ENCODE peak calls at places on chromosomes 1 and 21, in four cellular contexts. P is nephron progenitor cell; H is hepatic stellate cell; B is stimulated activated CD8-positive, alpha-beta memory T cell treated with anti-CD3 and anti-CD28 coated beads, Interleukin-7, amount 100 ng/mL, for 1 hour. U is an unnamed sample.

GRCh38 chr1:43274125-43274803 is 4.5 kb downstream of the TMEM125 start:
- DNase-seq in P (no peak), H (peak), B (no peak), U (no peak)

GRCh38 chr1:153638261-153638660 is 4.4 kb downstream of the CHTOP start:
- DNase-seq in P (no peak), H (no peak), B (no peak), U (no peak)

GRCh38 chr21:31604591-31605190 is 54.8 kb upstream of the SOD1 start:
- DNase-seq in P (peak), H (peak), B (peak), U (peak)

GRCh38 chr1:20994176-20994575 is 182.5 kb downstream of the EIF4G3 start:
- DNase-seq in P (no peak), H (no peak), B (no peak), U (no peak)

GRCh38 chr21:33418686-33419085 is 15.5 kb downstream of the IFNGR2 start:
- DNase-seq in P (no peak), H (no peak), B (no peak), U (no peak)

GRCh38 chr1:111176678-111177077 is 23.8 kb downstream of the DENND2D start:
- DNase-seq in P (no peak), H (no peak), B (no peak), U (no peak)

GRCh38 chr1:233627823-233628222 is 13.9 kb downstream of the KCNK1 start:
- DNase-seq in P (no peak), H (no peak), B (no peak), U (no peak)

GRCh38 chr1:24970399-24970753 is 40.3 kb upstream of the RUNX3 start:
- DNase-seq in P (peak), H (no peak), B (no peak), U (no peak)

GRCh38 chr21:28742527-28742926 is 250.2 kb downstream of the LTN1 start:
- DNase-seq in P (no peak), H (peak), B (no peak), U (no peak)

GRCh38 chr1:3000214-3000613 is 21.1 kb upstream of the ACTRT2 start:
- DNase-seq in P (no peak), H (no peak), B (no peak), U (no peak)

GRCh38 chr1:201140235-201140940 is 13.4 kb upstream of the ASCL5 start:
- DNase-seq in P (no peak), H (no peak), B (no peak), U (no peak)

GRCh38 chr1:202088216-202088615 is 34.5 kb upstream of the GPR37L1 start:
- DNase-seq in P (no peak), H (no peak), B (no peak), U (no peak)

GRCh38 chr1:193104906-193105820 is at the start of gene GLRX2:
- DNase-seq in P (peak), H (peak), B (peak), U (peak)

GRCh38 chr1:193462629-193463320 is 276.4 kb upstream of the B3GALT2 start:
- DNase-seq in P (no peak), H (no peak), B (no peak), U (peak)

GRCh38 chr1:213138892-213139291 is 87.9 kb downstream of the RPS6KC1 start:
- DNase-seq in P (no peak), H (no peak), B (no peak), U (no peak)

GRCh38 chr1:54331091-54331772 is 75.0 kb downstream of the SSBP3 start:
- DNase-seq in P (no peak), H (no peak), B (no peak), U (no peak)

GRCh38 chr1:55572878-55573734 is 357.9 kb upstream of the USP24 start:
- DNase-seq in P (no peak), H (peak), B (no peak), U (no peak)

GRCh38 chr1:6962390-6962955 is 177.2 kb downstream of the CAMTA1 start:
- DNase-seq in P (peak), H (no peak), B (no peak), U (no peak)

GRCh38 chr1:108533351-108534083 is 26.4 kb upstream of the EEIG2 start:
- DNase-seq in P (no peak), H (no peak), B (no peak), U (no peak)

GRCh38 chr1:33360367-33360766 is 39.5 kb upstream of the A3GALT2 start:
- DNase-seq in P (no peak), H (no peak), B (no peak), U (no peak)

GRCh38 chr1:172201572-172201971 is 218.9 kb upstream of the C1orf105 start:
- DNase-seq in P (no peak), H (no peak), B (no peak), U (no peak)

GRCh38 chr1:40404670-40405462 is 31.3 kb downstream of the SMAP2 start:
- DNase-seq in P (peak), H (peak), B (no peak), U (no peak)

U was measured in SIG-M5.